ENCODE peak calls at places on chromosomes 12 and 14, in eight cellular contexts. One of them, this sample, is unnamed.

GRCh38 chr12:69447892-69448291 is 22.3 kb upstream of the FRS2 start:
- DNase-seq in COR-L47: no peak
- DNase-seq in suprapubic skin: no peak
- DNase-seq in NCI-H2029 treated with DMSO at 0.1 percent for 48 hours: no peak
- DNase-seq in activated T-cell treated with anti-CD3 and anti-CD28 coated beads for 1 hour: no peak
- DNase-seq in activated CD4-positive, alpha-beta memory T cell treated with anti-CD3 and anti-CD28 coated beads, Interleukin-2, amount 10 ng/mL, durations not matched to agents 7 days and 5 days: no peak
- DNase-seq in activated T-helper 1 cell treated with anti-CD3 and anti-CD28 coated beads, Interleukin-2, amount 50 U/mL, for 16 hours: no peak
- DNase-seq in ACHN: no peak
- DNase-seq in this sample: no peak

GRCh38 chr14:69527635-69528034 is 43.1 kb downstream of the PLEKHD1 start:
- DNase-seq in activated T-cell treated with anti-CD3 and anti-CD28 coated beads for 1 hour: no peak
- DNase-seq in suprapubic skin: no peak
- DNase-seq in activated T-helper 1 cell treated with anti-CD3 and anti-CD28 coated beads, Interleukin-2, amount 50 U/mL, for 16 hours: no peak
- DNase-seq in COR-L47: no peak
- DNase-seq in NCI-H2029 treated with DMSO at 0.1 percent for 48 hours: no peak
- DNase-seq in activated CD4-positive, alpha-beta memory T cell treated with anti-CD3 and anti-CD28 coated beads, Interleukin-2, amount 10 ng/mL, durations not matched to agents 7 days and 5 days: no peak
- DNase-seq in ACHN: no peak
- DNase-seq in this sample: no peak

GRCh38 chr14:96508900-96509299 is 6.7 kb downstream of the PAPOLA start:
- DNase-seq in ACHN: no peak
- DNase-seq in activated CD4-positive, alpha-beta memory T cell treated with anti-CD3 and anti-CD28 coated beads, Interleukin-2, amount 10 ng/mL, durations not matched to agents 7 days and 5 days: no peak
- DNase-seq in activated T-helper 1 cell treated with anti-CD3 and anti-CD28 coated beads, Interleukin-2, amount 50 U/mL, for 16 hours: no peak
- DNase-seq in activated T-cell treated with anti-CD3 and anti-CD28 coated beads for 1 hour: no peak
- DNase-seq in COR-L47: no peak
- DNase-seq in suprapubic skin: no peak
- DNase-seq in NCI-H2029 treated with DMSO at 0.1 percent for 48 hours: no peak
- DNase-seq in this sample: no peak

GRCh38 chr12:16331998-16332397 is 15.4 kb upstream of the MGST1 start:
- DNase-seq in activated CD4-positive, alpha-beta memory T cell treated with anti-CD3 and anti-CD28 coated beads, Interleukin-2, amount 10 ng/mL, durations not matched to agents 7 days and 5 days: no peak
- DNase-seq in NCI-H2029 treated with DMSO at 0.1 percent for 48 hours: no peak
- DNase-seq in activated T-cell treated with anti-CD3 and anti-CD28 coated beads for 1 hour: no peak
- DNase-seq in suprapubic skin: no peak
- DNase-seq in COR-L47: no peak
- DNase-seq in activated T-helper 1 cell treated with anti-CD3 and anti-CD28 coated beads, Interleukin-2, amount 50 U/mL, for 16 hours: no peak
- DNase-seq in ACHN: no peak
- DNase-seq in this sample: no peak

GRCh38 chr12:48454675-48455074 is 17.7 kb upstream of the ANP32D start:
- DNase-seq in NCI-H2029 treated with DMSO at 0.1 percent for 48 hours: no peak
- DNase-seq in ACHN: peak
- DNase-seq in activated CD4-positive, alpha-beta memory T cell treated with anti-CD3 and anti-CD28 coated beads, Interleukin-2, amount 10 ng/mL, durations not matched to agents 7 days and 5 days: no peak
- DNase-seq in activated T-helper 1 cell treated with anti-CD3 and anti-CD28 coated beads, Interleukin-2, amount 50 U/mL, for 16 hours: no peak
- DNase-seq in activated T-cell treated with anti-CD3 and anti-CD28 coated beads for 1 hour: no peak
- DNase-seq in COR-L47: no peak
- DNase-seq in suprapubic skin: no peak
- DNase-seq in this sample: no peak

GRCh38 chr12:52245962-52246577 is 13.0 kb downstream of the KRT7 start:
- DNase-seq in activated T-helper 1 cell treated with anti-CD3 and anti-CD28 coated beads, Interleukin-2, amount 50 U/mL, for 16 hours: no peak
- DNase-seq in NCI-H2029 treated with DMSO at 0.1 percent for 48 hours: no peak
- DNase-seq in activated CD4-positive, alpha-beta memory T cell treated with anti-CD3 and anti-CD28 coated beads, Interleukin-2, amount 10 ng/mL, durations not matched to agents 7 days and 5 days: no peak
- DNase-seq in COR-L47: no peak
- DNase-seq in activated T-cell treated with anti-CD3 and anti-CD28 coated beads for 1 hour: no peak
- DNase-seq in suprapubic skin: no peak
- DNase-seq in ACHN: no peak
- DNase-seq in this sample: no peak

GRCh38 chr14:103819503-103820307 is 27.7 kb downstream of the PPP1R13B start:
- DNase-seq in NCI-H2029 treated with DMSO at 0.1 percent for 48 hours: peak
- DNase-seq in COR-L47: peak
- DNase-seq in activated T-helper 1 cell treated with anti-CD3 and anti-CD28 coated beads, Interleukin-2, amount 50 U/mL, for 16 hours: no peak
- DNase-seq in activated CD4-positive, alpha-beta memory T cell treated with anti-CD3 and anti-CD28 coated beads, Interleukin-2, amount 10 ng/mL, durations not matched to agents 7 days and 5 days: no peak
- DNase-seq in suprapubic skin: no peak
- DNase-seq in activated T-cell treated with anti-CD3 and anti-CD28 coated beads for 1 hour: no peak
- DNase-seq in ACHN: peak
- DNase-seq in this sample: no peak

GRCh38 chr14:63345826-63346225 is 27.1 kb upstream of the GPHB5 start:
- DNase-seq in NCI-H2029 treated with DMSO at 0.1 percent for 48 hours: no peak
- DNase-seq in COR-L47: no peak
- DNase-seq in ACHN: no peak
- DNase-seq in activated T-helper 1 cell treated with anti-CD3 and anti-CD28 coated beads, Interleukin-2, amount 50 U/mL, for 16 hours: no peak
- DNase-seq in suprapubic skin: no peak
- DNase-seq in activated CD4-positive, alpha-beta memory T cell treated with anti-CD3 and anti-CD28 coated beads, Interleukin-2, amount 10 ng/mL, durations not matched to agents 7 days and 5 days: no peak
- DNase-seq in activated T-cell treated with anti-CD3 and anti-CD28 coated beads for 1 hour: no peak
- DNase-seq in this sample: no peak

GRCh38 chr14:75566321-75566720 is 12.1 kb upstream of the FLVCR2 start:
- DNase-seq in COR-L47: no peak
- DNase-seq in ACHN: no peak
- DNase-seq in NCI-H2029 treated with DMSO at 0.1 percent for 48 hours: no peak
- DNase-seq in activated T-helper 1 cell treated with anti-CD3 and anti-CD28 coated beads, Interleukin-2, amount 50 U/mL, for 16 hours: peak
- DNase-seq in suprapubic skin: no peak
- DNase-seq in activated CD4-positive, alpha-beta memory T cell treated with anti-CD3 and anti-CD28 coated beads, Interleukin-2, amount 10 ng/mL, durations not matched to agents 7 days and 5 days: peak
- DNase-seq in activated T-cell treated with anti-CD3 and anti-CD28 coated beads for 1 hour: peak
- DNase-seq in this sample: peak

GRCh38 chr12:111430418-111431353 is 25.0 kb downstream of the SH2B3 start:
- DNase-seq in NCI-H2029 treated with DMSO at 0.1 percent for 48 hours: no peak
- DNase-seq in suprapubic skin: peak
- DNase-seq in ACHN: no peak
- DNase-seq in activated T-cell treated with anti-CD3 and anti-CD28 coated beads for 1 hour: peak
- DNase-seq in COR-L47: no peak
- DNase-seq in activated CD4-positive, alpha-beta memory T cell treated with anti-CD3 and anti-CD28 coated beads, Interleukin-2, amount 10 ng/mL, durations not matched to agents 7 days and 5 days: peak
- DNase-seq in activated T-helper 1 cell treated with anti-CD3 and anti-CD28 coated beads, Interleukin-2, amount 50 U/mL, for 16 hours: no peak
- DNase-seq in this sample: peak

GRCh38 chr12:77113971-77114370 is 48.6 kb upstream of the E2F7 start:
- DNase-seq in COR-L47: no peak
- DNase-seq in ACHN: no peak
- DNase-seq in activated T-cell treated with anti-CD3 and anti-CD28 coated beads for 1 hour: no peak
- DNase-seq in NCI-H2029 treated with DMSO at 0.1 percent for 48 hours: no peak
- DNase-seq in suprapubic skin: no peak
- DNase-seq in activated T-helper 1 cell treated with anti-CD3 and anti-CD28 coated beads, Interleukin-2, amount 50 U/mL, for 16 hours: no peak
- DNase-seq in activated CD4-positive, alpha-beta memory T cell treated with anti-CD3 and anti-CD28 coated beads, Interleukin-2, amount 10 ng/mL, durations not matched to agents 7 days and 5 days: no peak
- DNase-seq in this sample: no peak

GRCh38 chr12:163406-163986 is 50.5 kb downstream of the SLC6A12 start:
- DNase-seq in suprapubic skin: no peak
- DNase-seq in activated T-helper 1 cell treated with anti-CD3 and anti-CD28 coated beads, Interleukin-2, amount 50 U/mL, for 16 hours: no peak
- DNase-seq in activated T-cell treated with anti-CD3 and anti-CD28 coated beads for 1 hour: no peak
- DNase-seq in COR-L47: no peak
- DNase-seq in NCI-H2029 treated with DMSO at 0.1 percent for 48 hours: no peak
- DNase-seq in activated CD4-positive, alpha-beta memory T cell treated with anti-CD3 and anti-CD28 coated beads, Interleukin-2, amount 10 ng/mL, durations not matched to agents 7 days and 5 days: no peak
- DNase-seq in ACHN: no peak
- DNase-seq in this sample: no peak

GRCh38 chr12:71291746-71292145 is 133.9 kb upstream of the TSPAN8 start:
- DNase-seq in activated T-helper 1 cell treated with anti-CD3 and anti-CD28 coated beads, Interleukin-2, amount 50 U/mL, for 16 hours: no peak
- DNase-seq in activated CD4-positive, alpha-beta memory T cell treated with anti-CD3 and anti-CD28 coated beads, Interleukin-2, amount 10 ng/mL, durations not matched to agents 7 days and 5 days: no peak
- DNase-seq in COR-L47: no peak
- DNase-seq in activated T-cell treated with anti-CD3 and anti-CD28 coated beads for 1 hour: no peak
- DNase-seq in ACHN: no peak
- DNase-seq in suprapubic skin: no peak
- DNase-seq in NCI-H2029 treated with DMSO at 0.1 percent for 48 hours: no peak
- DNase-seq in this sample: no peak

GRCh38 chr12:102567031-102567985 is 86.9 kb upstream of the IGF1 start:
- DNase-seq in activated T-cell treated with anti-CD3 and anti-CD28 coated beads for 1 hour: no peak
- DNase-seq in suprapubic skin: no peak
- DNase-seq in COR-L47: no peak
- DNase-seq in activated CD4-positive, alpha-beta memory T cell treated with anti-CD3 and anti-CD28 coated beads, Interleukin-2, amount 10 ng/mL, durations not matched to agents 7 days and 5 days: no peak
- DNase-seq in activated T-helper 1 cell treated with anti-CD3 and anti-CD28 coated beads, Interleukin-2, amount 50 U/mL, for 16 hours: no peak
- DNase-seq in NCI-H2029 treated with DMSO at 0.1 percent for 48 hours: no peak
- DNase-seq in ACHN: peak
- DNase-seq in this sample: no peak

GRCh38 chr14:89869606-89870005 is 84.9 kb downstream of the EFCAB11 start:
- DNase-seq in activated CD4-positive, alpha-beta memory T cell treated with anti-CD3 and anti-CD28 coated beads, Interleukin-2, amount 10 ng/mL, durations not matched to agents 7 days and 5 days: no peak
- DNase-seq in activated T-cell treated with anti-CD3 and anti-CD28 coated beads for 1 hour: no peak
- DNase-seq in COR-L47: no peak
- DNase-seq in suprapubic skin: no peak
- DNase-seq in ACHN: no peak
- DNase-seq in activated T-helper 1 cell treated with anti-CD3 and anti-CD28 coated beads, Interleukin-2, amount 50 U/mL, for 16 hours: no peak
- DNase-seq in NCI-H2029 treated with DMSO at 0.1 percent for 48 hours: no peak
- DNase-seq in this sample: no peak